ENCODE peak calls at places on chromosomes 5 and 9, in seven cellular contexts. One of them, this sample, is unnamed.
A peak's percentile ranks its signal among the peaks of the same experiment; 100 is the strongest.

GRCh38 chr9:135611142-135611874 is 28.0 kb downstream of the GLT6D1 start:
- DNase-seq in astrocyte of the spinal cord: no peak
- DNase-seq in lower lobe of right lung: no peak
- DNase-seq in CD8-positive, alpha-beta T cell: no peak
- DNase-seq in choroid plexus epithelial cell: no peak
- DNase-seq in pancreas: no peak
- DNase-seq in coronary artery: no peak
- DNase-seq in this sample: no peak

GRCh38 chr9:134544388-134545212 is 97.0 kb upstream of the COL5A1 start:
- DNase-seq in coronary artery: no peak
- DNase-seq in astrocyte of the spinal cord: peak; percentile 78
- DNase-seq in CD8-positive, alpha-beta T cell: no peak
- DNase-seq in pancreas: peak; percentile 44
- DNase-seq in choroid plexus epithelial cell: peak; percentile 70
- DNase-seq in lower lobe of right lung: no peak
- DNase-seq in this sample: peak; percentile 80

GRCh38 chr5:77957-78804 is 13.8 kb upstream of the PLEKHG4B start:
- DNase-seq in astrocyte of the spinal cord: peak; percentile 52
- DNase-seq in choroid plexus epithelial cell: peak; percentile 50
- DNase-seq in CD8-positive, alpha-beta T cell: no peak
- DNase-seq in pancreas: no peak
- DNase-seq in lower lobe of right lung: no peak
- DNase-seq in coronary artery: peak; percentile 62
- DNase-seq in this sample: no peak

GRCh38 chr5:150663936-150664335 is 2.9 kb downstream of the MYOZ3 start:
- DNase-seq in coronary artery: no peak
- DNase-seq in choroid plexus epithelial cell: no peak
- DNase-seq in lower lobe of right lung: no peak
- DNase-seq in pancreas: no peak
- DNase-seq in CD8-positive, alpha-beta T cell: no peak
- DNase-seq in astrocyte of the spinal cord: no peak
- DNase-seq in this sample: no peak

GRCh38 chr9:80061940-80062339 is 490.2 kb downstream of the TLE4 start:
- DNase-seq in choroid plexus epithelial cell: peak; percentile 97
- DNase-seq in CD8-positive, alpha-beta T cell: no peak
- DNase-seq in pancreas: no peak
- DNase-seq in astrocyte of the spinal cord: peak; percentile 98
- DNase-seq in coronary artery: no peak
- DNase-seq in lower lobe of right lung: no peak
- DNase-seq in this sample: peak; percentile 98

GRCh38 chr5:32254987-32255900 is 57.5 kb downstream of the MTMR12 start:
- DNase-seq in choroid plexus epithelial cell: no peak
- DNase-seq in pancreas: no peak
- DNase-seq in lower lobe of right lung: no peak
- DNase-seq in CD8-positive, alpha-beta T cell: no peak
- DNase-seq in astrocyte of the spinal cord: peak; percentile 29
- DNase-seq in coronary artery: no peak
- DNase-seq in this sample: peak; percentile 56

GRCh38 chr5:125134216-125135081 is 388.0 kb upstream of the ZNF608 start:
- DNase-seq in astrocyte of the spinal cord: peak; percentile 90
- DNase-seq in choroid plexus epithelial cell: peak; percentile 72
- DNase-seq in lower lobe of right lung: no peak
- DNase-seq in pancreas: no peak
- DNase-seq in coronary artery: no peak
- DNase-seq in CD8-positive, alpha-beta T cell: no peak
- DNase-seq in this sample: peak; percentile 81

GRCh38 chr5:151068571-151069197 is 12.2 kb downstream of the TNIP1 start:
- DNase-seq in choroid plexus epithelial cell: no peak
- DNase-seq in pancreas: no peak
- DNase-seq in coronary artery: no peak
- DNase-seq in lower lobe of right lung: no peak
- DNase-seq in CD8-positive, alpha-beta T cell: no peak
- DNase-seq in astrocyte of the spinal cord: peak; percentile 39
- DNase-seq in this sample: peak; percentile 56

GRCh38 chr5:59813761-59814562 is 79.6 kb downstream of the PDE4D start:
- DNase-seq in lower lobe of right lung: no peak
- DNase-seq in CD8-positive, alpha-beta T cell: no peak
- DNase-seq in pancreas: no peak
- DNase-seq in choroid plexus epithelial cell: peak; percentile 90
- DNase-seq in astrocyte of the spinal cord: peak; percentile 89
- DNase-seq in coronary artery: no peak
- DNase-seq in this sample: peak; percentile 51

GRCh38 chr5:82349651-82350050 is 71.5 kb upstream of the RPS23 start:
- DNase-seq in choroid plexus epithelial cell: no peak
- DNase-seq in pancreas: no peak
- DNase-seq in coronary artery: no peak
- DNase-seq in CD8-positive, alpha-beta T cell: no peak
- DNase-seq in lower lobe of right lung: no peak
- DNase-seq in astrocyte of the spinal cord: no peak
- DNase-seq in this sample: peak; percentile 48

GRCh38 chr5:133336121-133336968 is 276.0 kb downstream of the FSTL4 start:
- DNase-seq in coronary artery: peak; percentile 55
- DNase-seq in CD8-positive, alpha-beta T cell: no peak
- DNase-seq in lower lobe of right lung: no peak
- DNase-seq in choroid plexus epithelial cell: no peak
- DNase-seq in pancreas: no peak
- DNase-seq in astrocyte of the spinal cord: no peak
- DNase-seq in this sample: no peak

GRCh38 chr9:73089304-73089985 is 62.2 kb upstream of the ANXA1 start:
- DNase-seq in pancreas: no peak
- DNase-seq in coronary artery: no peak
- DNase-seq in lower lobe of right lung: no peak
- DNase-seq in astrocyte of the spinal cord: no peak
- DNase-seq in choroid plexus epithelial cell: no peak
- DNase-seq in CD8-positive, alpha-beta T cell: no peak
- DNase-seq in this sample: no peak

GRCh38 chr9:26955222-26955903 is 849 bp upstream of the IFT74 start:
- DNase-seq in coronary artery: no peak
- DNase-seq in lower lobe of right lung: no peak
- DNase-seq in pancreas: no peak
- DNase-seq in astrocyte of the spinal cord: no peak
- DNase-seq in CD8-positive, alpha-beta T cell: no peak
- DNase-seq in choroid plexus epithelial cell: no peak
- DNase-seq in this sample: peak; percentile 57

GRCh38 chr5:171424726-171425125 is 5.3 kb downstream of the FGF18 start:
- DNase-seq in choroid plexus epithelial cell: no peak
- DNase-seq in CD8-positive, alpha-beta T cell: no peak
- DNase-seq in lower lobe of right lung: no peak
- DNase-seq in coronary artery: no peak
- DNase-seq in astrocyte of the spinal cord: no peak
- DNase-seq in pancreas: peak; percentile 24
- DNase-seq in this sample: no peak

GRCh38 chr5:8081179-8081578 is 212.2 kb downstream of the MTRR start:
- DNase-seq in coronary artery: no peak
- DNase-seq in pancreas: no peak
- DNase-seq in astrocyte of the spinal cord: no peak
- DNase-seq in choroid plexus epithelial cell: no peak
- DNase-seq in lower lobe of right lung: no peak
- DNase-seq in CD8-positive, alpha-beta T cell: no peak
- DNase-seq in this sample: no peak

GRCh38 chr5:139124774-139125391 is 73.3 kb downstream of the SIL1 start:
- DNase-seq in lower lobe of right lung: no peak
- DNase-seq in pancreas: no peak
- DNase-seq in coronary artery: no peak
- DNase-seq in choroid plexus epithelial cell: no peak
- DNase-seq in astrocyte of the spinal cord: no peak
- DNase-seq in CD8-positive, alpha-beta T cell: no peak
- DNase-seq in this sample: no peak

GRCh38 chr5:82620957-82621600 is 342.9 kb upstream of the RPS23 start:
- DNase-seq in choroid plexus epithelial cell: peak; percentile 75
- DNase-seq in CD8-positive, alpha-beta T cell: no peak
- DNase-seq in astrocyte of the spinal cord: peak; percentile 80
- DNase-seq in lower lobe of right lung: no peak
- DNase-seq in pancreas: no peak
- DNase-seq in coronary artery: no peak
- DNase-seq in this sample: no peak

GRCh38 chr5:171858303-171858702 is 72.7 kb downstream of the SMIM23 start:
- DNase-seq in lower lobe of right lung: no peak
- DNase-seq in choroid plexus epithelial cell: no peak
- DNase-seq in coronary artery: no peak
- DNase-seq in pancreas: no peak
- DNase-seq in astrocyte of the spinal cord: no peak
- DNase-seq in CD8-positive, alpha-beta T cell: no peak
- DNase-seq in this sample: no peak

GRCh38 chr9:108835831-108836230 is 20.0 kb downstream of the ACTL7B start:
- DNase-seq in CD8-positive, alpha-beta T cell: no peak
- DNase-seq in coronary artery: no peak
- DNase-seq in lower lobe of right lung: no peak
- DNase-seq in choroid plexus epithelial cell: no peak
- DNase-seq in astrocyte of the spinal cord: no peak
- DNase-seq in pancreas: no peak
- DNase-seq in this sample: no peak

GRCh38 chr5:89499787-89500186 is 616.8 kb upstream of the MEF2C start:
- DNase-seq in pancreas: no peak
- DNase-seq in choroid plexus epithelial cell: no peak
- DNase-seq in coronary artery: no peak
- DNase-seq in lower lobe of right lung: no peak
- DNase-seq in astrocyte of the spinal cord: no peak
- DNase-seq in CD8-positive, alpha-beta T cell: no peak
- DNase-seq in this sample: no peak

GRCh38 chr9:38074441-38074943 is 5.5 kb upstream of the SHB start:
- DNase-seq in choroid plexus epithelial cell: no peak
- DNase-seq in pancreas: no peak
- DNase-seq in CD8-positive, alpha-beta T cell: no peak
- DNase-seq in lower lobe of right lung: peak; percentile 56
- DNase-seq in astrocyte of the spinal cord: no peak
- DNase-seq in coronary artery: peak; percentile 53
- DNase-seq in this sample: no peak

DNA sequence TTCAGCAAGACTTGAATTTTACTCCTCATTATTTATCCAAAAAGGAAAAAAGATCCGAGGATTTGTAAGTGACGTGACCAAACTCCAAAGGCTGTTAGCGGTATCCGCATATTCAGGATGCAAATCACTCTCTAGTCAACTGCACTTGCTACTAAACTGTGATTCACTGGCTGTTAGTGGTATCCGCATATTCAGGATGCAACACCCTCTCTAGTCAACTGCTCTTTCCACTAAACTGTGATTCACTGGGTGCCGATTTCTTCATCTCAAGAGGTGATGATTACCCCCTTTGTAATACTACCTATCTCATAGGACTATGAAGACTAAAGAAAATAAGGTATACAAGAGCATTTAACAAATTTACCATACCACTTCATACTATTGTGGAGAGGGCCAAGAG is 5.7 kb downstream of the MAPKAP1 start:
- DNase-seq in coronary artery: no peak
- DNase-seq in pancreas: no peak
- DNase-seq in CD8-positive, alpha-beta T cell: no peak
- DNase-seq in lower lobe of right lung: no peak
- DNase-seq in choroid plexus epithelial cell: peak; percentile 49
- DNase-seq in astrocyte of the spinal cord: peak; percentile 68
- DNase-seq in this sample: peak; percentile 25
- H3K4me3 ChIP-seq in coronary artery: no peak overlapping the region
- H3K4me3 ChIP-seq in pancreas: no peak overlapping the region
- H3K4me3 ChIP-seq in CD8-positive, alpha-beta T cell: no peak overlapping the region
- H3K4me3 ChIP-seq in lower lobe of right lung: no peak overlapping the region
- H3K4me3 ChIP-seq in choroid plexus epithelial cell: no peak overlapping the region
- H3K4me3 ChIP-seq in astrocyte of the spinal cord: no peak overlapping the region
- H3K4me3 ChIP-seq in this sample: no peak overlapping the region

GRCh38 chr5:100708625-100709171 is 173.5 kb downstream of the FAM174A start:
- DNase-seq in pancreas: no peak
- DNase-seq in coronary artery: no peak
- DNase-seq in choroid plexus epithelial cell: no peak
- DNase-seq in CD8-positive, alpha-beta T cell: no peak
- DNase-seq in lower lobe of right lung: no peak
- DNase-seq in astrocyte of the spinal cord: no peak
- DNase-seq in this sample: no peak

GRCh38 chr5:100709771-100710170 is 174.6 kb downstream of the FAM174A start:
- DNase-seq in choroid plexus epithelial cell: no peak
- DNase-seq in astrocyte of the spinal cord: no peak
- DNase-seq in CD8-positive, alpha-beta T cell: no peak
- DNase-seq in pancreas: no peak
- DNase-seq in lower lobe of right lung: no peak
- DNase-seq in coronary artery: no peak
- DNase-seq in this sample: no peak

DNA sequence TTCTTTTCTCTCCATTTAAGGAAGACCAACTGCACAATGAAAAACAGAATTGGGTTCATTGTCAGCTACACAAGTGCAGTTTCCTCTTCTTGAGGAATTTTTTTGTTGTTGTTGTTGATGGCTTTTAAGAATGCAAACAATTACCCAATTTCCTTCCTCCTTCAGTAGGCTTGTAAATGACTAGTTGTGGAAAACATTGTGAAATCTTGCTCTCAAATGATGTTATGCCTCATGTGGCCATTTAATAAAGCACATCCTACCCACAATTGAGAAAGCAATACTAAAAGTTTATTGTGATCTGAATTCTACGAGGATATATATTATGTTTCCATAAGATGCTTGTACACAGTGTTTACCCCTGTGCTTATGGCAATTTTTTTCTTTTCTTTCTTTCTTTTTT is 171.6 kb downstream of the FAM174A start:
- DNase-seq in lower lobe of right lung: no peak
- DNase-seq in coronary artery: no peak
- DNase-seq in pancreas: no peak
- DNase-seq in choroid plexus epithelial cell: peak; percentile 72
- DNase-seq in CD8-positive, alpha-beta T cell: no peak
- DNase-seq in astrocyte of the spinal cord: peak; percentile 9
- DNase-seq in this sample: peak; percentile 1
- TF ChIP-seq CTCF in lower lobe of right lung: peak; percentile 26
- TF ChIP-seq CTCF in coronary artery: no peak
- TF ChIP-seq CTCF in pancreas: no peak
- TF ChIP-seq CTCF in choroid plexus epithelial cell: peak; percentile 58
- TF ChIP-seq CTCF in CD8-positive, alpha-beta T cell: peak; percentile 40
- TF ChIP-seq CTCF in astrocyte of the spinal cord: peak; percentile 17
- TF ChIP-seq CTCF in this sample: no peak

GRCh38 chr5:173614591-173614990 is 1.9 kb downstream of the BOD1 start:
- DNase-seq in coronary artery: no peak
- DNase-seq in pancreas: no peak
- DNase-seq in lower lobe of right lung: no peak
- DNase-seq in astrocyte of the spinal cord: no peak
- DNase-seq in choroid plexus epithelial cell: no peak
- DNase-seq in CD8-positive, alpha-beta T cell: no peak
- DNase-seq in this sample: no peak

GRCh38 chr5:173612948-173613347 is 3.5 kb downstream of the BOD1 start:
- DNase-seq in coronary artery: no peak
- DNase-seq in astrocyte of the spinal cord: no peak
- DNase-seq in choroid plexus epithelial cell: peak; percentile 74
- DNase-seq in lower lobe of right lung: no peak
- DNase-seq in pancreas: no peak
- DNase-seq in CD8-positive, alpha-beta T cell: no peak
- DNase-seq in this sample: peak; percentile 81

GRCh38 chr5:173615884-173616576 is 420 bp downstream of the BOD1 start:
- DNase-seq in coronary artery: peak; percentile 76
- DNase-seq in CD8-positive, alpha-beta T cell: peak; percentile 44
- DNase-seq in lower lobe of right lung: peak; percentile 73
- DNase-seq in choroid plexus epithelial cell: peak; percentile 86
- DNase-seq in astrocyte of the spinal cord: peak; percentile 75
- DNase-seq in pancreas: peak; percentile 75
- DNase-seq in this sample: peak; percentile 90

GRCh38 chr5:173611706-173612105 is 4.7 kb downstream of the BOD1 start:
- DNase-seq in lower lobe of right lung: no peak
- DNase-seq in astrocyte of the spinal cord: no peak
- DNase-seq in CD8-positive, alpha-beta T cell: no peak
- DNase-seq in coronary artery: no peak
- DNase-seq in pancreas: no peak
- DNase-seq in choroid plexus epithelial cell: peak; percentile 23
- DNase-seq in this sample: no peak

GRCh38 chr5:173613433-173614144 is 2.9 kb downstream of the BOD1 start:
- DNase-seq in astrocyte of the spinal cord: no peak
- DNase-seq in pancreas: no peak
- DNase-seq in choroid plexus epithelial cell: no peak
- DNase-seq in lower lobe of right lung: no peak
- DNase-seq in CD8-positive, alpha-beta T cell: no peak
- DNase-seq in coronary artery: no peak
- DNase-seq in this sample: no peak
- H3K4me3 ChIP-seq in astrocyte of the spinal cord: no peak overlapping the region
- H3K4me3 ChIP-seq in pancreas: no peak overlapping the region
- H3K4me3 ChIP-seq in choroid plexus epithelial cell: no peak overlapping the region
- H3K4me3 ChIP-seq in lower lobe of right lung: no peak overlapping the region
- H3K4me3 ChIP-seq in CD8-positive, alpha-beta T cell: no peak overlapping the region
- H3K4me3 ChIP-seq in coronary artery: no peak overlapping the region
- H3K4me3 ChIP-seq in this sample: no peak overlapping the region

GRCh38 chr9:21883642-21884041 is 81.2 kb downstream of the MTAP start:
- DNase-seq in pancreas: no peak
- DNase-seq in coronary artery: no peak
- DNase-seq in lower lobe of right lung: no peak
- DNase-seq in astrocyte of the spinal cord: no peak
- DNase-seq in CD8-positive, alpha-beta T cell: no peak
- DNase-seq in choroid plexus epithelial cell: no peak
- DNase-seq in this sample: no peak
- TF ChIP-seq CTCF in pancreas: no peak
- TF ChIP-seq CTCF in coronary artery: no peak
- TF ChIP-seq CTCF in lower lobe of right lung: no peak
- TF ChIP-seq CTCF in astrocyte of the spinal cord: no peak
- TF ChIP-seq CTCF in CD8-positive, alpha-beta T cell: no peak
- TF ChIP-seq CTCF in choroid plexus epithelial cell: no peak
- TF ChIP-seq CTCF in this sample: no peak